ENCODE peak calls at places on chromosomes 12 and 14, in four cellular contexts. One of them, this sample, is unnamed. For H3K4me1, the result is how much of the 10 kb centered on the place peaks cover.

GRCh38 chr14:21026988-21027315 is 2.1 kb upstream of the NDRG2 start:
- DNase-seq in heart right ventricle: no peak
- DNase-seq in tibial artery: no peak
- DNase-seq in lung: no peak
- DNase-seq in this sample: no peak

GRCh38 chr14:67420102-67420739 is 8.3 kb upstream of the PLEK2 start:
- DNase-seq in heart right ventricle: peak
- DNase-seq in tibial artery: no peak
- DNase-seq in lung: no peak
- DNase-seq in this sample: no peak

GRCh38 chr12:48933664-48934311 is 8.5 kb upstream of the FKBP11 start:
- DNase-seq in heart right ventricle: no peak
- DNase-seq in tibial artery: no peak
- DNase-seq in lung: no peak
- DNase-seq in this sample: no peak

GRCh38 chr14:88553886-88554457 is 835 bp downstream of the PTPN21 start:
- DNase-seq in heart right ventricle: no peak
- DNase-seq in tibial artery: no peak
- DNase-seq in lung: no peak
- DNase-seq in this sample: no peak

GRCh38 chr12:15931590-15932053 is 20.5 kb downstream of the DERA start:
- DNase-seq in heart right ventricle: no peak
- DNase-seq in tibial artery: no peak
- DNase-seq in lung: no peak
- DNase-seq in this sample: no peak

GRCh38 chr12:103748002-103748401 is 93.0 kb downstream of the NT5DC3 start:
- DNase-seq in heart right ventricle: no peak
- DNase-seq in tibial artery: no peak
- DNase-seq in lung: no peak
- DNase-seq in this sample: no peak

GRCh38 chr14:87745507-87746118 is 247.4 kb downstream of the GALC start:
- DNase-seq in heart right ventricle: no peak
- DNase-seq in tibial artery: no peak
- DNase-seq in lung: no peak
- DNase-seq in this sample: no peak

GRCh38 chr12:52801773-52802172 is 5.9 kb upstream of the KRT3 start:
- DNase-seq in heart right ventricle: no peak
- DNase-seq in tibial artery: no peak
- DNase-seq in lung: no peak
- DNase-seq in this sample: no peak

GRCh38 chr12:56928262-56928661 is 5.9 kb downstream of the SDR9C7 start:
- DNase-seq in heart right ventricle: no peak
- DNase-seq in tibial artery: no peak
- DNase-seq in lung: no peak
- DNase-seq in this sample: no peak

GRCh38 chr12:7120166-7120565 is 8.5 kb downstream of the RBP5 start:
- DNase-seq in heart right ventricle: no peak
- DNase-seq in tibial artery: no peak
- DNase-seq in lung: no peak
- DNase-seq in this sample: no peak

GRCh38 chr12:63319386-63319785 is 168.4 kb upstream of the AVPR1A start:
- DNase-seq in heart right ventricle: no peak
- DNase-seq in tibial artery: no peak
- DNase-seq in lung: no peak
- DNase-seq in this sample: no peak

GRCh38 chr14:95361373-95362179 is 41.9 kb upstream of the CLMN start:
- DNase-seq in heart right ventricle: peak
- DNase-seq in tibial artery: no peak
- DNase-seq in lung: peak
- DNase-seq in this sample: peak

GRCh38 chr12:15629108-15629507 is 160.1 kb downstream of the EPS8 start:
- DNase-seq in heart right ventricle: peak
- DNase-seq in tibial artery: peak
- DNase-seq in lung: no peak
- DNase-seq in this sample: peak

GRCh38 chr14:74882103-74882920 is 596 bp downstream of the DLST start:
- DNase-seq in heart right ventricle: peak
- DNase-seq in tibial artery: peak
- DNase-seq in lung: peak
- DNase-seq in this sample: peak

GRCh38 chr12:114760151-114760877 is 76.3 kb upstream of the TBX3 start:
- DNase-seq in heart right ventricle: no peak
- DNase-seq in tibial artery: no peak
- DNase-seq in lung: no peak
- DNase-seq in this sample: no peak

GRCh38 chr12:14960548-14961465 is 594 bp downstream of the ARHGDIB start:
- DNase-seq in heart right ventricle: peak
- DNase-seq in tibial artery: peak
- DNase-seq in lung: peak
- DNase-seq in this sample: no peak

GRCh38 chr14:61466249-61466904 is 145.0 kb downstream of the PRKCH start:
- DNase-seq in heart right ventricle: peak
- DNase-seq in tibial artery: peak
- DNase-seq in lung: peak
- DNase-seq in this sample: no peak

GRCh38 chr14:53890611-53891091 is 66.0 kb downstream of the BMP4 start:
- DNase-seq in heart right ventricle: no peak
- DNase-seq in tibial artery: no peak
- DNase-seq in lung: no peak
- DNase-seq in this sample: no peak

GRCh38 chr12:125346361-125346760 is 281.1 kb downstream of the AACS start:
- DNase-seq in heart right ventricle: no peak
- DNase-seq in tibial artery: no peak
- DNase-seq in lung: no peak
- DNase-seq in this sample: no peak
- TF ChIP-seq CTCF in heart right ventricle: peak
- TF ChIP-seq CTCF in tibial artery: no peak
- TF ChIP-seq CTCF in lung: no peak
- TF ChIP-seq CTCF in this sample: no peak

DNA sequence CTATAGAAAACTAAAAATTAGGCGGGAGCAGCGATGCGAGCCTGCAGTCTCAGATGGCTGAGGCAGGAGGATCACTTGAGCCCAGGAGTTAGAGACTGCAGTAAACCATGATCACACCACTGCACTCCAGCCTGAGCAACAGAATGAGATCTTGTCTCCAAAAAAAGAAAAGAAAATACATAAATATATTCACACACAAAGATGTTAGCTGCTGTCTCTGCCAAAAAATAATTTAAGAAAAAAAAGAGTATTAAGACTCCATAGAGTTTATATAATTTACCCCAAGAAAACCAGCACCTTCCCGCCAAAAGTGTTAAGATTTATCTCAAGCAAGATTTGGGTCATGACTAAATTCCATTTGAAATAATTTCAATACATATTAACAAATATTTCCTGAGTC is 102.6 kb downstream of the MED13L start:
- DNase-seq in heart right ventricle: no peak
- DNase-seq in tibial artery: no peak
- DNase-seq in lung: no peak
- DNase-seq in this sample: no peak
- H3K4me1 ChIP-seq in heart right ventricle: under half
- H3K4me1 ChIP-seq in tibial artery: under half
- H3K4me1 ChIP-seq in lung: under half
- H3K4me1 ChIP-seq in this sample: under half

GRCh38 chr12:20624718-20625117 is 70.4 kb upstream of the SLCO1C1 start:
- DNase-seq in heart right ventricle: no peak
- DNase-seq in tibial artery: no peak
- DNase-seq in lung: no peak
- DNase-seq in this sample: no peak
- TF ChIP-seq CTCF in heart right ventricle: peak
- TF ChIP-seq CTCF in tibial artery: peak
- TF ChIP-seq CTCF in lung: no peak
- TF ChIP-seq CTCF in this sample: no peak

GRCh38 chr12:46451276-46452021 is 78.9 kb upstream of the SLC38A2 start:
- DNase-seq in heart right ventricle: no peak
- DNase-seq in tibial artery: no peak
- DNase-seq in lung: no peak
- DNase-seq in this sample: no peak

GRCh38 chr12:46450279-46450748 is 77.7 kb upstream of the SLC38A2 start:
- DNase-seq in heart right ventricle: peak
- DNase-seq in tibial artery: peak
- DNase-seq in lung: peak
- DNase-seq in this sample: peak

GRCh38 chr12:46453428-46453827 is 80.9 kb upstream of the SLC38A2 start:
- DNase-seq in heart right ventricle: no peak
- DNase-seq in tibial artery: no peak
- DNase-seq in lung: no peak
- DNase-seq in this sample: no peak

GRCh38 chr12:46452776-46453175 is 80.2 kb upstream of the SLC38A2 start:
- DNase-seq in heart right ventricle: no peak
- DNase-seq in tibial artery: no peak
- DNase-seq in lung: no peak
- DNase-seq in this sample: no peak

GRCh38 chr12:46452061-46452615 is 79.6 kb upstream of the SLC38A2 start:
- DNase-seq in heart right ventricle: no peak
- DNase-seq in tibial artery: no peak
- DNase-seq in lung: no peak
- DNase-seq in this sample: no peak
- H3K4me1 ChIP-seq in heart right ventricle: under half
- H3K4me1 ChIP-seq in tibial artery: under half
- H3K4me1 ChIP-seq in lung: under half
- H3K4me1 ChIP-seq in this sample: under half

DNA sequence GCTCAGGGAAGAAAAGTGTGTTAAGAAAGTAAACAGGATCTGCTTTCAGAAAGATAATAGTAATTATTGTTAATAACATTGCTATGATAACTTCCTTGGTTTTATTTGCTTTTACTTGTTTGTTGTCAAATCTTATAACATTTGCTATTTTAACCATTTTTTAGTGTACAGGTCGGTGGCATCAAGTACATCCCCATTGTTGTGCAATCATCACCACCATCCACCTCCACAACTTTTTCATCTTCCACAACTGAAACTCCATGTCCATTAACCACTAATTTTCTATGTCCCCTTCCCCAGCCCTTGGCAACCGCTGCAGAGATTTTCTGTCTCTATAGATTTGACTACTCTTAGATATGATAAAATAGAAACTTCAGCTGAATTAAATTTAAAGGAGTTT is 22.7 kb upstream of the NUAK1 start:
- DNase-seq in heart right ventricle: no peak
- DNase-seq in tibial artery: no peak
- DNase-seq in lung: no peak
- DNase-seq in this sample: no peak
- TF ChIP-seq CTCF in heart right ventricle: no peak
- TF ChIP-seq CTCF in tibial artery: no peak
- TF ChIP-seq CTCF in lung: no peak
- TF ChIP-seq CTCF in this sample: no peak

DNA sequence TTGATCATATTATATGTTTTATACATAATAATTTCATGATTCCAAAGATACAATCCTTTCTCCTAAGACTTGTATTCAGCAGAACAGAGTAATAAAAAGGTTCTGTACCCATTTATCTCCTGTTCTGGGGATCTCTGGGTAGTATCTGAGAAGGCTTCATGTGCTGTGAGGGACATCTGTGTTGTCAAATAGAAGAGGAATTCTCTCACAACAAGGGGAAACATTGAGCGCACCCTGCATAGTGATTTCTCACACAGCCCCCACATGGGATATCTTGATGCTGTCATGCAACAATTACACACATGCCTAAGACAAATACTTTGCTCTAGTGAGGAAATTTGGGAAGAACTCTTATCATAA is 101.8 kb upstream of the ATF1 start:
- DNase-seq in heart right ventricle: no peak
- DNase-seq in tibial artery: no peak
- DNase-seq in lung: no peak
- DNase-seq in this sample: no peak
- H3K4me1 ChIP-seq in heart right ventricle: under half
- H3K4me1 ChIP-seq in tibial artery: under half
- H3K4me1 ChIP-seq in lung: under half
- H3K4me1 ChIP-seq in this sample: under half

GRCh38 chr12:100156731-100157426 is 14.2 kb upstream of the BLTP3B start:
- DNase-seq in heart right ventricle: no peak
- DNase-seq in tibial artery: no peak
- DNase-seq in lung: no peak
- DNase-seq in this sample: no peak

GRCh38 chr12:100153131-100153530 is 10.5 kb upstream of the BLTP3B start:
- DNase-seq in heart right ventricle: no peak
- DNase-seq in tibial artery: no peak
- DNase-seq in lung: no peak
- DNase-seq in this sample: no peak

GRCh38 chr12:100157427-100157821 is 14.8 kb upstream of the BLTP3B start:
- DNase-seq in heart right ventricle: no peak
- DNase-seq in tibial artery: no peak
- DNase-seq in lung: no peak
- DNase-seq in this sample: no peak

GRCh38 chr12:100151769-100152168 is 9.1 kb upstream of the BLTP3B start:
- DNase-seq in heart right ventricle: no peak
- DNase-seq in tibial artery: no peak
- DNase-seq in lung: no peak
- DNase-seq in this sample: no peak

GRCh38 chr12:100154472-100155247 is 12.0 kb upstream of the BLTP3B start:
- DNase-seq in heart right ventricle: peak
- DNase-seq in tibial artery: peak
- DNase-seq in lung: peak
- DNase-seq in this sample: peak
- TF ChIP-seq CTCF in heart right ventricle: peak
- TF ChIP-seq CTCF in tibial artery: peak
- TF ChIP-seq CTCF in lung: peak
- TF ChIP-seq CTCF in this sample: no peak

This sample was measured in stomach.